ENCODE peak calls at places on chromosomes 3 and 15, in seven cellular contexts. Z, K, X, M, D, I and J are unnamed samples.
A peak's percentile ranks its signal among the peaks of the same experiment; 100 is the strongest.

GRCh38 chr15:67049351-67050044 is 15.9 kb upstream of the SMAD3 start:
- DNase-seq in Z (no peak), K (peak; percentile 92), X (no peak), M (peak; percentile 55), D (no peak), I (no peak), J (no peak)

GRCh38 chr15:70902105-70902504 is 9.5 kb downstream of the LRRC49 start:
- DNase-seq in Z (no peak), K (peak; percentile 95), X (peak; percentile 71), M (peak; percentile 57), D (no peak), I (no peak), J (no peak)

GRCh38 chr15:64337761-64338160 is 18.2 kb downstream of the CSNK1G1 start:
- DNase-seq in Z (no peak), K (peak; percentile 82), X (peak; percentile 47), M (no peak), D (no peak), I (no peak), J (no peak)

GRCh38 chr3:28019740-28020139 is 221.7 kb upstream of the CMC1 start:
- DNase-seq in Z (no peak), K (no peak), X (no peak), M (no peak), D (no peak), I (no peak), J (no peak)

GRCh38 chr3:38618343-38618742 is 31.1 kb downstream of the SCN5A start:
- DNase-seq in Z (no peak), K (no peak), X (no peak), M (no peak), D (no peak), I (no peak), J (no peak)

GRCh38 chr3:183975981-183976662 is 41.6 kb downstream of the ABCC5 start:
- DNase-seq in Z (no peak), K (peak; percentile 35), X (peak; percentile 67), M (peak; percentile 39), D (no peak), I (no peak), J (no peak)

GRCh38 chr3:43178891-43179366 is 73.0 kb upstream of the POMGNT2 start:
- DNase-seq in Z (no peak), K (peak; percentile 52), X (peak; percentile 74), M (no peak), D (no peak), I (no peak), J (no peak)

GRCh38 chr3:192943384-192943783 is 25.7 kb upstream of the MB21D2 start:
- DNase-seq in Z (no peak), K (no peak), X (no peak), M (no peak), D (no peak), I (no peak), J (no peak)

GRCh38 chr3:58010562-58010961 is 2.3 kb downstream of the FLNB start:
- DNase-seq in Z (no peak), K (peak; percentile 47), X (no peak), M (no peak), D (no peak), I (no peak), J (no peak)

GRCh38 chr3:172839679-172840078 is 89.2 kb downstream of the ECT2 start:
- DNase-seq in Z (no peak), K (no peak), X (no peak), M (no peak), D (no peak), I (no peak), J (no peak)